ENCODE peak calls at places on chromosome 3, in eight cellular contexts. I is AG04449; H is breast epithelium; J is pancreas; K is foreskin fibroblast; N is heart left ventricle; B is CD8-positive, alpha-beta T cell; A is OCI-LY7. O is an unnamed sample.

GRCh38 chr3:195405646-195406045 is 37.2 kb downstream of the ACAP2 start:
- DNase-seq in J (no peak), K (no peak), A (no peak), N (no peak), B (no peak), I (no peak), H (no peak), O (no peak)

GRCh38 chr3:167350245-167350862 is 29.7 kb downstream of the ZBBX start:
- DNase-seq in A (peak), K (no peak), N (no peak), I (no peak), H (no peak), J (no peak), B (no peak), O (peak)

GRCh38 chr3:125375950-125376679 is 990 bp upstream of the ZNF148 start:
- DNase-seq in B (no peak), N (no peak), J (no peak), I (no peak), A (no peak), H (no peak), K (peak), O (no peak)

GRCh38 chr3:71987828-71988227 is 202.9 kb upstream of the PROK2 start:
- DNase-seq in N (no peak), B (no peak), A (no peak), H (no peak), I (peak), J (no peak), K (no peak), O (peak)

GRCh38 chr3:143897558-143898305 is 49.5 kb upstream of the SLC9A9 start:
- DNase-seq in K (peak), N (no peak), H (no peak), I (no peak), B (no peak), A (no peak), J (no peak), O (peak)

GRCh38 chr3:187318819-187319616 is 27.5 kb upstream of the MASP1 start:
- DNase-seq in I (no peak), H (no peak), B (peak), N (peak), A (peak), K (peak), J (peak), O (peak)

GRCh38 chr3:18098960-18099587 is 326.1 kb downstream of the SATB1 start:
- DNase-seq in A (no peak), I (peak), J (no peak), B (no peak), N (no peak), K (peak), H (no peak), O (peak)

GRCh38 chr3:21954709-21955108 is 203.7 kb upstream of the ZNF385D start:
- DNase-seq in I (peak), K (peak), H (no peak), B (no peak), J (no peak), N (no peak), A (no peak), O (no peak)

GRCh38 chr3:105752791-105753415 is 115.9 kb downstream of the CBLB start:
- DNase-seq in A (peak), N (no peak), I (no peak), B (peak), H (no peak), K (peak), J (no peak), O (no peak)

GRCh38 chr3:191065183-191065805 is 133.7 kb upstream of the OSTN start:
- DNase-seq in B (no peak), A (no peak), N (no peak), J (no peak), K (peak), I (no peak), H (no peak), O (no peak)

GRCh38 chr3:129025108-129025507 is 24.0 kb downstream of the EFCC1 start:
- DNase-seq in B (no peak), I (no peak), K (no peak), A (no peak), J (no peak), N (no peak), H (no peak), O (no peak)

GRCh38 chr3:183149915-183150825 is 12.4 kb downstream of the LAMP3 start:
- DNase-seq in A (no peak), H (no peak), J (no peak), I (no peak), B (no peak), N (no peak), K (peak), O (no peak)

GRCh38 chr3:189593581-189593980 is 37.6 kb upstream of the TP63 start:
- DNase-seq in B (no peak), J (no peak), H (no peak), A (no peak), I (no peak), N (no peak), K (peak), O (no peak)

DNA sequence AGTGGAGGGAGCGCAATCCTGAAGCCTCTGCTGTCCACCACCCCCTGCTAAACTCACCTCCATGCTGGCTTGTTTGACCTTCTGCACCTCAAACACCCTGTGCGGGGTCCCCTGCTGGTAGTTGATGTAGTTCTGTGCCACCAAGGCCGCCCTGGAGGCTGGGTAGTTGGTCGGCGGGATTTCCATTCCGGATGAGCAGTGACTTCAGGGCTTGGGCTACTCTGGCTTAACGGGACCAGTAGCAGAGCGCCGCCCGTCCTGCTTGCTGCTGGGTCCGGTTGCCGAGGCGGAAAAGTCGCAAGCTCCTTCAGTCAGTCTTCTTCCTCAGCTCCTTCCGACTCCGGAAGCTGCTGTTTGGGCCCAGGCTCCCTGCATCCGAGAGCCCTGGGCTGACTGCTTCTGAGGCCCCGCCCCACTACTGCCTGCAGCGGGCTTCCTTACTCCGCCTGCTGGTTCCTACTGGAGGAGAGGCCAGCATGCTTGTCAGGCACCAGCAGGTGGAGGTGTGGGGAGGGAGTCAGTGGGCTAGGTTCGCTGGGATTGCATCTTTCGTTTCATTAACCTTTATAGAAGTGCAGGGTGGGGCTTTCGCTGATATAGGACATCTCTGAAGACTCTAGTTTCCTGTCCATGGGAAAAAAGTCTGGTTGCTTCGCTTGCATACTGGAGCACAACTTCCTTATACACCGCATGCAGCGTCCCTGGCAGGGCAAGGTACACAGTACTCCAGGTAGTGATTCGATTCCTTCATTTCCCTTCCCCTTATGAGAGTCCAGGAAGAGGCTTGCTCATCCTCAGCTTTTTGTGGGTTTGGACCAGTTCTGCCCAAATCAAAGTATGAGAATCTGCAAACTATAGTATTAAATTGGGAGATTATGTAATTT is at the start of gene LXN:
- DNase-seq in J (peak), I (peak), B (peak), K (peak), H (peak), A (peak), N (peak), O (peak)
- H3K4me3 ChIP-seq in J (peak), I (peak), B (peak), K (peak), H (peak), A (peak), N (no peak), O (peak)

GRCh38 chr3:36837089-36837488 is 72.7 kb upstream of the DCLK3 start:
- DNase-seq in J (no peak), K (no peak), N (no peak), H (no peak), B (no peak), I (no peak), A (no peak), O (no peak)
- TF ChIP-seq CTCF in J (no peak), K (peak), N (no peak), H (no peak), B (no peak), I (no peak), A (peak), O (no peak)

DNA sequence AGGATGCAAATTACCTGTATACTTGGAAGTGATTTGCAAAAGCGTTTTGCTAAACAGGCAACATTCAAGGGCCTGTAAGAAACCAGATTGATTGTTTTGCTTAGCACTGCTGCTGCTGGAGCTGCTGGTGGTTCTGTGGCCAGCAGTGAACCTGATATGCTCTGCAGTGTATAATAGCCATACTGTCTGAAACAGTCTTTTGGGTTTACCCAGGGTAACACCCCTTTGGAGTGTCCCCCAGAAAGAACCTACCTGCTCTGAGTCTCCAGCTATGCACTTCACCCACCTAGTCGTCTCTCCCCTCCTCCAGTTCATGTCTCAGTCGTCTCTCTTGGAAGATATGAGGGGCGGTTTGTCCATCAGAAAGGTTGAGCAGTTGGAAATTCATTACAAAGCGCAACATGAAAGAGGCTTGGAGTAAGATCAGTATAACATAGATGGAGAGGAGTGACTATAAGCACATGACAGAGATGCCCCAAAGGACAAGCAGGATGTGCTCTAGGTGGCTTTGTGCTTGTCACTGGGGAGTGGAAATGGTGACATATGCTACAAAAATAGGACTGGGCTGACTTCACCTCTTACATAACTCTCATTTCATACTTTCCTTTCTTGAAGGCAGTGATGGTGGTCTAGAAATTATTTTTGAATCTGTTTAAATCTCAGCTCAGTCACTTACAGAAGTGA is 3.8 kb downstream of the MKRN2 start:
- DNase-seq in J (no peak), B (no peak), K (no peak), N (no peak), A (peak), H (no peak), I (no peak), O (no peak)
- H3K4me3 ChIP-seq in J (no peak), B (no peak), K (no peak), N (no peak), A (no peak), H (no peak), I (no peak), O (no peak)

DNA sequence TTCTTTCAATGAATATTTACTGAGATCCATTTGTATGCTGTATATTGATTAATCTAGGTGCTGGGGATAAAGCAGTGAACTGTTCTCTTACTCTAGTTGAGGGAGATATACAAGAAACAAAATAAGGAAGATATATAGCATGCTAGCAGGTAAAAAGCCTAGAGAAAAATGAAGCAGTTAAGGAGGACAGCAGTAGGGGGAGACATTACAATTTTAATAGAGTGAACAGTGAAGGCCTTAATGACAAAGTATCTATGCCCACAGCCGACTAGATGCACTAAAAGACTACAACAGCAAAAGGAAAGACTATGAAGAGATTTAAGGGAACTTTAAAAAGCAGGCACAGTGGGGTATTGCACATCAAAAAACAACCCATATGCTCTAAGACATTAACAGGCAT is 81.4 kb downstream of the XRN1 start:
- DNase-seq in K (no peak), J (no peak), I (no peak), A (peak), H (no peak), N (no peak), B (no peak), O (no peak)
- TF ChIP-seq CTCF in K (peak), J (no peak), I (no peak), A (peak), H (no peak), N (no peak), B (no peak), O (peak)

GRCh38 chr3:64956619-64957018 is 268.8 kb upstream of the ADAMTS9 start:
- DNase-seq in A (no peak), N (no peak), K (peak), J (no peak), I (no peak), B (no peak), H (no peak), O (no peak)
- H3K4me3 ChIP-seq in A (no peak), N (no peak), K (no peak), J (no peak), I (no peak), B (no peak), H (no peak), O (no peak)

DNA sequence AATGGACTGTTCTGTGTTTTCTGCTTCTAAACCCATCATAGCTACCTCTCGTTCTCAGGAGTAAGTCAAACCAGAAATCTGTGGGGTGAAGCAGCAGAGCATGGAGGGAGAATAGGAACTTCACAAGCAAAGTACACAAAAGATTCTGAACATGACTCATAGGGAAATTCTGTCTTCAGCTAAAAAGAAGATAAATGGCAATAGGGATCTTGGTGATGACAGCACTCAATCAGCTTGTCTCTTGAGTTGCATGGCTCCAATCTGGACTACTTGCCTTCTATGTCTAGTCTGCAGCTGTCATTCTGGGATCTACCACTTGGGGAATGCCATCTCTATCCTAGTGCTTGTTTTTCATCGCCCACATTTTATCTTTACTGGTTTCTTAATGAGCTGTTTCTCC is 13.5 kb upstream of the GRAMD1C start:
- DNase-seq in I (no peak), N (no peak), K (no peak), H (no peak), B (no peak), J (no peak), A (peak), O (no peak)
- TF ChIP-seq CTCF in I (peak), N (no peak), K (peak), H (peak), B (no peak), J (no peak), A (peak), O (peak)